ENCODE peak calls at places on chromosome 2, in four cellular contexts. P is putamen, B is MG63, T is NCI-H510A. N is an unnamed sample.

GRCh38 chr2:28709101-28709500 is 42.5 kb upstream of the PPP1CB start:
- DNase-seq in P (no peak), B (no peak), T (peak), N (no peak)

GRCh38 chr2:39547811-39548719 is 111.0 kb upstream of the MAP4K3 start:
- DNase-seq in P (no peak), B (no peak), T (no peak), N (no peak)

GRCh38 chr2:199704358-199705238 is 146.4 kb downstream of the FTCDNL1 start:
- DNase-seq in P (peak), B (no peak), T (no peak), N (no peak)

GRCh38 chr2:97730245-97730644 is 16.9 kb downstream of the ZAP70 start:
- DNase-seq in P (no peak), B (peak), T (no peak), N (no peak)

GRCh38 chr2:26805241-26805676 is 19.4 kb downstream of the CENPA start:
- DNase-seq in P (no peak), B (peak), T (no peak), N (no peak)

GRCh38 chr2:236166781-236167296 is 1.3 kb downstream of the GBX2 start:
- DNase-seq in P (no peak), B (no peak), T (peak), N (no peak)

GRCh38 chr2:236867441-236868260 is 218.0 kb upstream of the COPS8 start:
- DNase-seq in P (no peak), B (no peak), T (no peak), N (no peak)

GRCh38 chr2:218857371-218858137 is 2.1 kb upstream of the WNT6 start:
- DNase-seq in P (no peak), B (no peak), T (no peak), N (no peak)

GRCh38 chr2:225074366-225074765 is 32.1 kb upstream of the DOCK10 start:
- DNase-seq in P (no peak), B (no peak), T (no peak), N (no peak)

GRCh38 chr2:84482588-84482987 is 23.5 kb upstream of the SUCLG1 start:
- DNase-seq in P (no peak), B (no peak), T (no peak), N (no peak)

GRCh38 chr2:176364578-176364977 is 95.3 kb downstream of the MTX2 start:
- DNase-seq in P (no peak), B (no peak), T (no peak), N (no peak)

N was measured in NCI-H187 treated with DMSO at 0.1 percent for 48 hours.